ENCODE peak calls at places on chromosomes 1 and 21, in five cellular contexts. One of them, this sample, is unnamed.

GRCh38 chr21:33825419-33825818 is 90.2 kb downstream of the ATP5PO start:
- DNase-seq in SK-N-SH: no peak
- DNase-seq in tibial nerve: no peak
- DNase-seq in ovary: no peak
- DNase-seq in A549: no peak
- DNase-seq in this sample: no peak

GRCh38 chr1:67339623-67340343 is 32.1 kb downstream of the IL12RB2 start:
- DNase-seq in A549: peak; percentile 3
- DNase-seq in SK-N-SH: no peak
- DNase-seq in ovary: no peak
- DNase-seq in tibial nerve: no peak
- DNase-seq in this sample: no peak

GRCh38 chr1:152654110-152654509 is 9.1 kb upstream of the LCE2D start:
- DNase-seq in SK-N-SH: peak; percentile 49
- DNase-seq in A549: peak; percentile 62
- DNase-seq in ovary: no peak
- DNase-seq in tibial nerve: peak; percentile 31
- DNase-seq in this sample: peak; percentile 34

GRCh38 chr1:52356818-52357355 is 9.1 kb downstream of the CC2D1B start:
- DNase-seq in A549: no peak
- DNase-seq in tibial nerve: no peak
- DNase-seq in SK-N-SH: no peak
- DNase-seq in ovary: no peak
- DNase-seq in this sample: no peak

GRCh38 chr1:75203415-75204277 is 69.5 kb downstream of the LHX8 start:
- DNase-seq in SK-N-SH: peak; percentile 33
- DNase-seq in tibial nerve: peak; percentile 8
- DNase-seq in ovary: no peak
- DNase-seq in A549: peak; percentile 61
- DNase-seq in this sample: no peak

GRCh38 chr1:155166006-155166372 is 7.1 kb downstream of the KRTCAP2 start:
- DNase-seq in SK-N-SH: no peak
- DNase-seq in ovary: no peak
- DNase-seq in A549: no peak
- DNase-seq in tibial nerve: no peak
- DNase-seq in this sample: no peak

GRCh38 chr1:36349839-36350238 is 26.4 kb upstream of the EVA1B start:
- DNase-seq in tibial nerve: no peak
- DNase-seq in SK-N-SH: no peak
- DNase-seq in ovary: no peak
- DNase-seq in A549: no peak
- DNase-seq in this sample: no peak

GRCh38 chr1:36530261-36530660 is 47.5 kb upstream of the CSF3R start:
- DNase-seq in SK-N-SH: no peak
- DNase-seq in tibial nerve: no peak
- DNase-seq in A549: no peak
- DNase-seq in ovary: no peak
- DNase-seq in this sample: no peak

GRCh38 chr1:228044961-228045360 is 37.5 kb upstream of the ARF1 start:
- DNase-seq in tibial nerve: no peak
- DNase-seq in SK-N-SH: no peak
- DNase-seq in ovary: no peak
- DNase-seq in A549: no peak
- DNase-seq in this sample: no peak

GRCh38 chr1:178645157-178645825 is 79.8 kb upstream of the RALGPS2 start:
- DNase-seq in tibial nerve: no peak
- DNase-seq in SK-N-SH: no peak
- DNase-seq in A549: no peak
- DNase-seq in ovary: no peak
- DNase-seq in this sample: no peak

GRCh38 chr1:247102381-247102780 is 1.8 kb downstream of the ZNF669 start:
- DNase-seq in A549: no peak
- DNase-seq in tibial nerve: no peak
- DNase-seq in SK-N-SH: no peak
- DNase-seq in ovary: no peak
- DNase-seq in this sample: no peak

GRCh38 chr1:161733526-161733925 is 12.2 kb downstream of the FCRLB start:
- DNase-seq in ovary: no peak
- DNase-seq in A549: peak; percentile 24
- DNase-seq in tibial nerve: no peak
- DNase-seq in SK-N-SH: no peak
- DNase-seq in this sample: no peak

GRCh38 chr1:212645563-212646543 is 37.3 kb downstream of the ATF3 start:
- DNase-seq in A549: no peak
- DNase-seq in tibial nerve: no peak
- DNase-seq in ovary: no peak
- DNase-seq in SK-N-SH: no peak
- DNase-seq in this sample: no peak

GRCh38 chr1:3611170-3612019 is at the start of gene MEGF6:
- DNase-seq in tibial nerve: no peak
- DNase-seq in SK-N-SH: peak; percentile 99
- DNase-seq in ovary: peak; percentile 77
- DNase-seq in A549: peak; percentile 57
- DNase-seq in this sample: peak; percentile 73

GRCh38 chr21:33424214-33424613 is 21.0 kb downstream of the IFNGR2 start:
- DNase-seq in tibial nerve: no peak
- DNase-seq in A549: no peak
- DNase-seq in SK-N-SH: no peak
- DNase-seq in ovary: no peak
- DNase-seq in this sample: no peak

GRCh38 chr1:21634481-21635137 is 34.5 kb downstream of the RAP1GAP start:
- DNase-seq in SK-N-SH: no peak
- DNase-seq in tibial nerve: no peak
- DNase-seq in ovary: no peak
- DNase-seq in A549: peak; percentile 43
- DNase-seq in this sample: peak; percentile 91

GRCh38 chr1:3450983-3451382 is 3.5 kb upstream of the ARHGEF16 start:
- DNase-seq in tibial nerve: no peak
- DNase-seq in ovary: no peak
- DNase-seq in SK-N-SH: no peak
- DNase-seq in A549: no peak
- DNase-seq in this sample: no peak

GRCh38 chr1:64539808-64540207 is 69.9 kb downstream of the CACHD1 start:
- DNase-seq in ovary: peak; percentile 79
- DNase-seq in tibial nerve: peak; percentile 75
- DNase-seq in SK-N-SH: no peak
- DNase-seq in A549: no peak
- DNase-seq in this sample: peak; percentile 80

GRCh38 chr1:76066390-76066789 is 8.2 kb upstream of the ST6GALNAC3 start:
- DNase-seq in A549: no peak
- DNase-seq in ovary: no peak
- DNase-seq in tibial nerve: no peak
- DNase-seq in SK-N-SH: no peak
- DNase-seq in this sample: no peak

GRCh38 chr21:38264581-38264980 is 7.8 kb downstream of the KCNJ15 start:
- DNase-seq in A549: no peak
- DNase-seq in tibial nerve: no peak
- DNase-seq in SK-N-SH: no peak
- DNase-seq in ovary: no peak
- DNase-seq in this sample: no peak

GRCh38 chr1:50023292-50024159 is at the start of gene AGBL4:
- DNase-seq in ovary: peak; percentile 20
- DNase-seq in SK-N-SH: peak; percentile 93
- DNase-seq in A549: peak; percentile 16
- DNase-seq in tibial nerve: no peak
- DNase-seq in this sample: peak; percentile 55

GRCh38 chr1:3593334-3593733 is 18.0 kb downstream of the MEGF6 start:
- DNase-seq in ovary: no peak
- DNase-seq in SK-N-SH: no peak
- DNase-seq in A549: no peak
- DNase-seq in tibial nerve: no peak
- DNase-seq in this sample: no peak

GRCh38 chr1:227891955-227892871 is 55.5 kb downstream of the WNT9A start:
- DNase-seq in SK-N-SH: peak; percentile 20
- DNase-seq in tibial nerve: no peak
- DNase-seq in A549: no peak
- DNase-seq in ovary: peak; percentile 13
- DNase-seq in this sample: peak; percentile 19

GRCh38 chr1:200302893-200303250 is 107.0 kb downstream of the ZNF281 start:
- DNase-seq in A549: peak; percentile 47
- DNase-seq in ovary: no peak
- DNase-seq in tibial nerve: no peak
- DNase-seq in SK-N-SH: peak; percentile 22
- DNase-seq in this sample: peak; percentile 37

GRCh38 chr1:206890125-206890637 is 7.1 kb upstream of the IL24 start:
- DNase-seq in SK-N-SH: no peak
- DNase-seq in tibial nerve: no peak
- DNase-seq in ovary: no peak
- DNase-seq in A549: peak; percentile 61
- DNase-seq in this sample: no peak

GRCh38 chr1:145849356-145850165 is 4.1 kb downstream of the NUDT17 start:
- DNase-seq in A549: no peak
- DNase-seq in ovary: no peak
- DNase-seq in SK-N-SH: peak; percentile 55
- DNase-seq in tibial nerve: no peak
- DNase-seq in this sample: no peak

GRCh38 chr1:3652538-3653285 is 396 bp downstream of the TP73 start:
- DNase-seq in tibial nerve: no peak
- DNase-seq in SK-N-SH: peak; percentile 76
- DNase-seq in ovary: no peak
- DNase-seq in A549: no peak
- DNase-seq in this sample: no peak

GRCh38 chr1:22309572-22309971 is 142.1 kb upstream of the ZBTB40 start:
- DNase-seq in A549: no peak
- DNase-seq in ovary: no peak
- DNase-seq in SK-N-SH: no peak
- DNase-seq in tibial nerve: no peak
- DNase-seq in this sample: no peak

GRCh38 chr1:9726406-9726805 is 74.9 kb downstream of the PIK3CD start:
- DNase-seq in tibial nerve: no peak
- DNase-seq in ovary: no peak
- DNase-seq in SK-N-SH: no peak
- DNase-seq in A549: no peak
- DNase-seq in this sample: no peak
- H3K4me1 ChIP-seq in tibial nerve: no peaks in the 10 kb centered on the region
- H3K4me1 ChIP-seq in ovary: no peaks in the 10 kb centered on the region
- H3K4me1 ChIP-seq in SK-N-SH: no peaks in the 10 kb centered on the region
- H3K4me1 ChIP-seq in A549: no peaks in the 10 kb centered on the region
- H3K4me1 ChIP-seq in this sample: no peaks in the 10 kb centered on the region

DNA sequence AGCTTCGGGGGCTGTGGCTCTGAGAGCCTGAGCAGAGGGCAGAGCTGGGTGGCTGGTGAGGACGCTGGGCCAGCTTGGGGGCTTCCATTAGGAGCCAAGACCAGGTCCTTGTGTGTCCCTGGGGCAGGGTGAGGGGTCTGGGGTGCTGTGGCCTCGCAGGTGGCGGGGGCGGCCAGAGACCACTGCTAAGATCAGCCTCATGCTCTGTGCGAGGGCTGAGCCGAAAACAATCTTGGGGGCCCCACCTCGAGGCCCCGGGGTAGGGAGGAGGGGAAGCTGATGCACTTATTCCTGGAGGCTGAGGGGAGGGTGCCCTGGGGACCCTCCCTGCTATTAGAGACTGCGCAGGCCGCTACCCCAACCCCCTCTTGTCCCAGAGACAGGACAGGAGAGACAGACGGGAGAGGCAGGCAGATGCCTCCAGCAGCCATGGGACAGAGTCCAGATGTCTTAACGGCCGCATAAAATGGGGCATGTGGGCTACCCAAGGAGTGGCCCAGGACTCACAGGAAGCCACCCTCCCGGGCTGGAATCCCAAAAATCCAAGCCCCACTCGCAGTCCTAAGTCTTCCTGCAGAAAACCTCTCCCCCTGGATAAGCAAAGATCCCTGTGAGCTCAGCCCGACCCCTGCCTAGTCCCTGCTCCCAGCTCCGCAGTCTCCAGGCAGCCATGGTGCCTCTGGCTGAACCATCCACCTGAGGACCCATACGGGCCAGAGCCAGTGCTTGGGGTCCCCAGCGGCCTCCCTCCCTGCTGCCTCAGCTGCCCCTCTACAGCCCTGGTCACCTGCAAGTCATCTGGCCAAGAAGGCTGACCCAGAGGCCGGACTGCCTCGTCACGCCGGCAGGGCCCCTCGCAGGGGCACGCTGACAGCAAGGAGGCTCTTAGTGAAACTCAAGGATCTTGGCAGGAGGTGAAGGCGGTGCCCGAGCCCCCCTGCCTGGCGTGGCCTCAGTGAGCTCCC is 43.6 kb upstream of the COL18A1 start:
- DNase-seq in SK-N-SH: no peak
- DNase-seq in ovary: no peak
- DNase-seq in tibial nerve: no peak
- DNase-seq in A549: no peak
- DNase-seq in this sample: no peak
- TF ChIP-seq EP300 in SK-N-SH: no peak
- TF ChIP-seq EP300 in ovary: no peak
- TF ChIP-seq EP300 in tibial nerve: no peak
- TF ChIP-seq EP300 in A549: no peak
- TF ChIP-seq EP300 in this sample: no peak

DNA sequence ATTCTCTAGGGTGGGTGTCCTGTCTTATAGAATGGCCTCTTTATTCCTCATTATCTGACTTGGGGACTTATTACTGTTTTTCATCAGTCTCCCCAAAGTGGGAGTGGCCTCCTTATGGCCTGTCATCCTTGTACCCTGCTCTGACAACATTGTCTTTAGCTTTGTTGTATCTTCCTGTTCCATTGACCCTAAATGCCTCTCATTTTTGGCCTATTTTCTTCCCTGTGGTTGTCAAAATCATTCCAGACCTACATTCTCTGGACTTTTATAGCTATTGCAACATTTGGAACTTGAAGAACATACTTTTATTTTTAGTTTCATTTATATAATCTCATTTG is 9.7 kb downstream of the SFT2D2 start:
- DNase-seq in SK-N-SH: no peak
- DNase-seq in A549: no peak
- DNase-seq in ovary: no peak
- DNase-seq in tibial nerve: no peak
- DNase-seq in this sample: no peak
- H3K27ac ChIP-seq in SK-N-SH: no peak overlapping the region
- H3K27ac ChIP-seq in A549: no peak overlapping the region
- H3K27ac ChIP-seq in ovary: no peak overlapping the region
- H3K27ac ChIP-seq in tibial nerve: peak overlapping the region; percentile 79
- H3K27ac ChIP-seq in this sample: no peak overlapping the region

DNA sequence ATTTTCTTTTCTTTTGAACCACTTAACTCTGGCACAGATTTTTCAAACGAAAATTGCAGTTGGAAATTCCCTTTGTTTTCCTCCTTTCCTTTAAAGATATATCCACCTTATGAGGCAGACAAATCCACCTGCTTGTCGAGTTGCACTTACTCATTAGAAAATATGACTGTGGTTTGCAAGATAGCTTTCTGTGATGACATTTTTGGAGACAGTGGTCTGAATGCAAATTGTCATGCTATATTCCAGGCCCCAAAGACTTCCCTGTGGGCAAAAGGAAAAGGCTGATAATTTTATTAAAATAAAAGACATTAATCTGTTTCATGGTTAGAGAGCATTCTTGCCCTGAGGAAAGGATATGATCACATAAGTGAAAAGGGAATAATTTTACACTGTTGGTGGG is 120.6 kb downstream of the TNFSF18 start:
- DNase-seq in ovary: no peak
- DNase-seq in tibial nerve: no peak
- DNase-seq in A549: no peak
- DNase-seq in SK-N-SH: no peak
- DNase-seq in this sample: no peak
- H3K4me1 ChIP-seq in ovary: no peaks in the 10 kb centered on the region
- H3K4me1 ChIP-seq in tibial nerve: no peaks in the 10 kb centered on the region
- H3K4me1 ChIP-seq in A549: peaks cover 33% of the 10 kb centered on the region
- H3K4me1 ChIP-seq in SK-N-SH: peaks cover 55% of the 10 kb centered on the region
- H3K4me1 ChIP-seq in this sample: peaks cover 9% of the 10 kb centered on the region